ENCODE peak calls at places on chromosomes 13 and 19, in nine cellular contexts. S is neural progenitor cell, A is A549, T is A673, I is cardiac muscle cell, N is IMR-90, Z is right lobe of liver, Q is heart right ventricle, J is HL-60. X is an unnamed sample.

GRCh38 chr19:10533656-10534386 is 9.9 kb upstream of the ATG4D start:
- DNase-seq in S (no peak), A (no peak), T (no peak), I (no peak), N (peak; percentile 88), Z (no peak), Q (no peak), J (no peak), X (no peak)

GRCh38 chr19:53246498-53246897 is 8.2 kb downstream of the ZNF677 start:
- DNase-seq in S (no peak), A (no peak), T (no peak), I (no peak), N (no peak), Z (no peak), Q (no peak), J (no peak), X (no peak)

GRCh38 chr13:42454749-42455148 is 119.2 kb upstream of the TNFSF11 start:
- DNase-seq in S (no peak), A (no peak), T (no peak), I (no peak), N (no peak), Z (no peak), Q (no peak), J (no peak), X (no peak)

GRCh38 chr19:55441692-55442321 is 1.3 kb downstream of the SHISA7 start:
- DNase-seq in S (peak; percentile 48), A (no peak), T (no peak), I (no peak), N (no peak), Z (no peak), Q (no peak), J (no peak), X (no peak)

GRCh38 chr19:5145521-5146511 is 176.9 kb downstream of the KDM4B start:
- DNase-seq in S (no peak), A (no peak), T (no peak), I (no peak), N (no peak), Z (peak; percentile 18), Q (peak; percentile 12), J (no peak), X (peak; percentile 7)

GRCh38 chr13:27005556-27005955 is 166.1 kb downstream of the USP12 start:
- DNase-seq in S (peak; percentile 23), A (no peak), T (no peak), I (no peak), N (no peak), Z (no peak), Q (no peak), J (no peak), X (no peak)

GRCh38 chr19:869245-870177 is 10.0 kb downstream of the CFD start:
- DNase-seq in S (no peak), A (peak; percentile 66), T (peak; percentile 91), I (no peak), N (peak; percentile 96), Z (peak; percentile 29), Q (peak; percentile 51), J (no peak), X (peak; percentile 86)

GRCh38 chr13:94996445-94996844 is 284.1 kb upstream of the SOX21 start:
- DNase-seq in S (no peak), A (no peak), T (no peak), I (no peak), N (no peak), Z (no peak), Q (no peak), J (no peak), X (no peak)

GRCh38 chr13:109479991-109480696 is 306.2 kb downstream of the IRS2 start:
- DNase-seq in S (no peak), A (no peak), T (peak; percentile 9), I (peak; percentile 19), N (peak; percentile 40), Z (no peak), Q (no peak), J (no peak), X (no peak)

GRCh38 chr13:99981115-99982020 is at the start of gene ZIC2:
- DNase-seq in S (peak; percentile 96), A (no peak), T (peak; percentile 96), I (peak; percentile 69), N (no peak), Z (peak; percentile 33), Q (no peak), J (no peak), X (no peak)

GRCh38 chr13:32663660-32664059 is 77.4 kb downstream of the PDS5B start:
- DNase-seq in S (no peak), A (no peak), T (no peak), I (no peak), N (no peak), Z (no peak), Q (no peak), J (no peak), X (no peak)

GRCh38 chr13:73618275-73618865 is 515.8 kb downstream of the KLF12 start:
- DNase-seq in S (no peak), A (peak; percentile 18), T (no peak), I (no peak), N (no peak), Z (no peak), Q (no peak), J (no peak), X (no peak)

GRCh38 chr19:3618144-3618810 is 8.3 kb downstream of the CACTIN start:
- DNase-seq in S (peak; percentile 78), A (no peak), T (peak; percentile 66), I (peak; percentile 51), N (peak; percentile 29), Z (peak; percentile 78), Q (peak; percentile 77), J (no peak), X (peak; percentile 80)

GRCh38 chr13:98563071-98563470 is 13.8 kb downstream of the STK24 start:
- DNase-seq in S (no peak), A (no peak), T (no peak), I (no peak), N (no peak), Z (no peak), Q (no peak), J (no peak), X (no peak)

GRCh38 chr13:44054525-44054924 is 174.8 kb downstream of the LACC1 start:
- DNase-seq in S (no peak), A (no peak), T (no peak), I (no peak), N (no peak), Z (no peak), Q (no peak), J (no peak), X (no peak)

GRCh38 chr13:44058067-44058466 is 178.4 kb downstream of the LACC1 start:
- DNase-seq in S (no peak), A (no peak), T (no peak), I (no peak), N (no peak), Z (no peak), Q (no peak), J (no peak), X (no peak)

GRCh38 chr13:44061876-44062275 is 182.2 kb downstream of the LACC1 start:
- DNase-seq in S (no peak), A (no peak), T (peak; percentile 31), I (no peak), N (no peak), Z (no peak), Q (no peak), J (no peak), X (no peak)

GRCh38 chr13:44063467-44063866 is 183.8 kb downstream of the LACC1 start:
- DNase-seq in S (no peak), A (no peak), T (no peak), I (no peak), N (no peak), Z (no peak), Q (no peak), J (no peak), X (no peak)

DNA sequence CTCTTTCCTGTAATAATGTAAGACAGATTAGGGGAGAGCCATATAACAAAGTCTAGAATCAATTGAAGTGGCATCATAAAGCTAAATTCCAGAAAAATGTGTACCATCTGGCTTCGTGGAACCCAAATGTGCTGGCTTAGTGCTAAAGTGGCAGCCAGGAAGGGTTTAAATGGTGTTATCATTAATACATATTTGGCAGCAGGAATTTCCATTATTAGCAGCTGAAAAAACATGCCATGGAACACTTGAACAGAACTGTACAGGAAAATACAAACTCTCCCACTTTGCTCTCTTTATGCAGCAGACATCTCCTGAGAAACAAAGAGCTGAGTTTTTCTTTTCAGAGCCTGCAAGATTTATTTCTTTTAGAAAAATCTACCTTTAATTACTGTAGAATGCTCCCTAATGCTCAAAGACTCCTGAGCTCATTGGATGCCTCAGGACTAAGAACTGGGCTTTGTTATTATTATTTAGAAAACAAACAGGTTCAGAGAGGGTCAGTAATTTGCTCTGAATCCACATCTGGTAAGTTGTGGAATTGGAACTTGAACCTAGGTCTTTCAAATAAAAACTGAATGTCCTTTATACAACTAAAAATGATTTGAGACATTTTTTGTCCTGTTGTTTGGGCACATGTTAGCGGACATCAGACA is 179.0 kb downstream of the LACC1 start:
- DNase-seq in S (no peak), A (no peak), T (no peak), I (no peak), N (no peak), Z (no peak), Q (no peak), J (no peak), X (no peak)
- H3K27ac ChIP-seq in S (no peak overlapping the region), A (no peak overlapping the region), T (no peak overlapping the region), I (no peak overlapping the region), N (no peak overlapping the region), Z (no peak overlapping the region), Q (peak overlapping the region; percentile 46), J (no peak overlapping the region), X (no peak overlapping the region)

DNA sequence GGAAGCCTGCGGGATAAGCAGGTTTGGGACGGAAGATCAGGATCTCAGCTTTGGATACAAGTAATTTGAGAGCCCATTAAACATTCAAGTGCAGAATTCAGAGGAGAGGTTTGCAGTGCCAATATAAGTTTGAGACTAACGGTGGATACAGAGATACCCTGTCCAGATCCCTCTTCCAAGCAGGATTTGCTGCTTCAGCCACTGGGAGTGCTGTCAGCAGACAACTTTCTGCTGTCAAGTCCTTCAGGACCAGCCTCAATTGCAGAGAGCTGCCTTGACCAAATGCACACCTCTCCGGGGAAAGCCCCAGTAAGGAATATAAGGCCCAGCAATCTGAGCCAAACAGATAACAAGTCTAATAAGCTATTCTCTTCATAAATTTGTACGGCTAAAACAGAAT is 46.1 kb upstream of the ZNF780A start:
- DNase-seq in S (no peak), A (no peak), T (no peak), I (no peak), N (no peak), Z (no peak), Q (no peak), J (no peak), X (no peak)
- TF ChIP-seq CTCF in S (no peak), A (peak; percentile 8), T (no peak), I (no peak), N (no peak), Z (no peak), Q (no peak), J (no peak), X (no peak)

GRCh38 chr19:45781282-45782161 is 768 bp downstream of the DMPK start:
- DNase-seq in S (no peak), A (peak; percentile 92), T (no peak), I (no peak), N (no peak), Z (no peak), Q (peak; percentile 44), J (no peak), X (peak; percentile 57)
- H3K27ac ChIP-seq in S (no peak overlapping the region), A (peak overlapping the region; percentile 90), T (no peak overlapping the region), I (peak overlapping the region; percentile 97), N (peak overlapping the region; percentile 94), Z (no peak overlapping the region), Q (peak overlapping the region; percentile 95), J (no peak overlapping the region), X (peak overlapping the region; percentile 35)

DNA sequence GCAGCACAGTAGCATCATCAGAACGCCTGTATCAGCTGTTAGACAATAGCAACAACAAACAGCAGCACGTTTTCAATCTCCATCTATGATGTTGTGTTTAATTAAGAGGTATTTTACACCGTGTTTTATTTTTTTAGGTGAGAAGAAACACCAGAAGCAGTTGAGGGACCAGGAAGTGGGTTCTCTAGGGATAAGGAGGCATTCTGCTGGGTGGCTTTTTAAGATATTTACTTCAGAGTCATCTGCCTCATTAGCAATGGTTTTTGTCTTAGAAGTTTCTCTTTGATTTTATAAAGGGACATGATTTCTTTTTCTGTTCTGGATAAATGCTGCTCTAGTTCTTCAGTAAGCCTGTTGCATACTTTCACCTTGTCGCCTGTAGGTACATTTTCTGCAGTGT is 8.2 kb downstream of the CKAP2 start:
- DNase-seq in S (no peak), A (no peak), T (no peak), I (no peak), N (no peak), Z (no peak), Q (no peak), J (no peak), X (no peak)
- TF ChIP-seq CTCF in S (no peak), A (no peak), T (no peak), I (no peak), N (no peak), Z (no peak), Q (no peak), J (no peak), X (no peak)